ENCODE peak calls at places on chromosomes 12 and 14, in five cellular contexts. C is transverse colon, V is neural progenitor cell, E is tibial nerve, S is testis. G is an unnamed sample.
A peak's percentile ranks its signal among the peaks of the same experiment; 100 is the strongest.

GRCh38 chr14:61561657-61562276 is 133.5 kb upstream of the HIF1A start:
- DNase-seq in C (peak; percentile 79), V (no peak), E (no peak), S (peak; percentile 75), G (peak; percentile 98)

GRCh38 chr14:79011920-79012204 is 841.7 kb downstream of the NRXN3 start:
- DNase-seq in C (no peak), V (no peak), E (no peak), S (no peak), G (no peak)

GRCh38 chr14:57089901-57090300 is 178.8 kb downstream of the EXOC5 start:
- DNase-seq in C (no peak), V (no peak), E (no peak), S (no peak), G (no peak)

GRCh38 chr12:26121841-26122680 is 2.8 kb downstream of the BHLHE41 start:
- DNase-seq in C (no peak), V (peak; percentile 74), E (no peak), S (no peak), G (no peak)

GRCh38 chr14:65361920-65362319 is 50.6 kb upstream of the FUT8 start:
- DNase-seq in C (no peak), V (no peak), E (no peak), S (peak; percentile 34), G (peak; percentile 82)

GRCh38 chr12:105876426-105876927 is 262.3 kb downstream of the NUAK1 start:
- DNase-seq in C (no peak), V (no peak), E (no peak), S (no peak), G (no peak)

GRCh38 chr14:89654998-89655397 is 238.0 kb upstream of the FOXN3 start:
- DNase-seq in C (no peak), V (no peak), E (no peak), S (no peak), G (no peak)

GRCh38 chr14:99415496-99416281 is 65.0 kb downstream of the SETD3 start:
- DNase-seq in C (peak; percentile 48), V (peak; percentile 89), E (no peak), S (peak; percentile 66), G (peak; percentile 75)

GRCh38 chr12:132190012-132190755 is 45.9 kb downstream of the NOC4L start:
- DNase-seq in C (peak; percentile 30), V (peak; percentile 67), E (no peak), S (no peak), G (no peak)

GRCh38 chr12:127150479-127150878 is 1116.5 kb upstream of the TMEM132C start:
- DNase-seq in C (no peak), V (no peak), E (no peak), S (no peak), G (no peak)

GRCh38 chr12:67019070-67019469 is 250.1 kb upstream of the CAND1 start:
- DNase-seq in C (no peak), V (peak; percentile 17), E (no peak), S (no peak), G (peak; percentile 13)

GRCh38 chr12:4107436-4107878 is 166.1 kb upstream of the CCND2 start:
- DNase-seq in C (peak; percentile 55), V (peak; percentile 73), E (no peak), S (peak; percentile 44), G (peak; percentile 71)

GRCh38 chr12:26119391-26119981 is 5.4 kb downstream of the BHLHE41 start:
- DNase-seq in C (no peak), V (peak; percentile 51), E (no peak), S (peak; percentile 59), G (peak; percentile 54)

GRCh38 chr12:121137512-121137911 is 4.8 kb downstream of the P2RX7 start:
- DNase-seq in C (no peak), V (no peak), E (no peak), S (no peak), G (no peak)

GRCh38 chr14:21852061-21852664 is 178.5 kb upstream of the OR4E1 start:
- DNase-seq in C (peak; percentile 48), V (peak; percentile 76), E (peak; percentile 18), S (peak; percentile 82), G (peak; percentile 39)

GRCh38 chr14:75226755-75227544 is 50.5 kb upstream of the TMED10 start:
- DNase-seq in C (peak; percentile 59), V (no peak), E (no peak), S (no peak), G (no peak)

GRCh38 chr14:32473476-32473875 is 144.4 kb downstream of the AKAP6 start:
- DNase-seq in C (peak; percentile 44), V (no peak), E (no peak), S (peak; percentile 60), G (peak; percentile 99)

GRCh38 chr14:90093942-90094595 is 32.3 kb downstream of the KCNK13 start:
- DNase-seq in C (no peak), V (no peak), E (no peak), S (no peak), G (no peak)

GRCh38 chr12:43914923-43915468 is 79.1 kb downstream of the TMEM117 start:
- DNase-seq in C (no peak), V (peak; percentile 28), E (no peak), S (no peak), G (peak; percentile 18)

GRCh38 chr12:52825961-52826360 is 8.2 kb downstream of the KRT79 start:
- DNase-seq in C (no peak), V (no peak), E (no peak), S (no peak), G (no peak)

GRCh38 chr14:100586520-100587247 is 533 bp downstream of the BEGAIN start:
- DNase-seq in C (peak; percentile 55), V (no peak), E (peak; percentile 8), S (no peak), G (peak; percentile 65)

GRCh38 chr12:75959060-75959459 is 72.5 kb downstream of the PHLDA1 start:
- DNase-seq in C (no peak), V (peak; percentile 52), E (no peak), S (no peak), G (no peak)

GRCh38 chr12:44235674-44236073 is 399.8 kb downstream of the TMEM117 start:
- DNase-seq in C (no peak), V (no peak), E (no peak), S (no peak), G (no peak)

GRCh38 chr12:76719642-76720041 is 44.3 kb upstream of the ZDHHC17 start:
- DNase-seq in C (no peak), V (no peak), E (no peak), S (no peak), G (no peak)

GRCh38 chr14:79809849-79810612 is 401.3 kb downstream of the DIO2 start:
- DNase-seq in C (peak; percentile 11), V (peak; percentile 52), E (no peak), S (peak; percentile 41), G (peak; percentile 24)

GRCh38 chr14:57390037-57390805 is at the start of gene NAA30:
- DNase-seq in C (peak; percentile 95), V (peak; percentile 97), E (peak; percentile 77), S (peak; percentile 96), G (peak; percentile 86)

DNA sequence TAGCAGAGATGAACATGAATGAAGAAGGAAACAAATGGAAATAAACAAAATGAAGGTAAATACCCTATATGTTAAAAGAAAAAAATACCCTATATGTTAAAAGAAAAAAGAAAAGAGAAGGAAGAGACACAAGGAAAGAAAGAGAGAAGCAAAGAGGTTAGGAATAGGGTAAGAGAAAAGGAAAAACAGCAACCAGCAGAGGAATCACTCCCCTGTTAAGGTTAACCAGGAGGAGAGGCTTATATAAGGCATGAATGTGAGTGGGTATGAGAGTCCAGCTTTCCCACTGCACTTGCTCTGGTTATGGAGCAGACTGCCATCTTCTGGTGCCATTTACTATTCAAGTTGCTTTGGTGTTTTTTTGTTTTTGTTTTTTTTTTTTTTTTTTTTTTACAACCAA is 3.1 kb downstream of the PPP1R3E start:
- DNase-seq in C (no peak), V (no peak), E (no peak), S (peak; percentile 64), G (peak; percentile 76)
- TF ChIP-seq CTCF in C (no peak), V (peak; percentile 38), E (peak; percentile 17), S (no peak), G (peak; percentile 55)

GRCh38 chr12:116861331-116861730 is 19.9 kb downstream of the HRK start:
- DNase-seq in C (peak; percentile 21), V (peak; percentile 34), E (no peak), S (peak; percentile 47), G (no peak)
- H3K4me3 ChIP-seq in C (no peak overlapping the region), V (no peak overlapping the region), E (peak overlapping the region; percentile 20), S (no peak overlapping the region), G (no peak overlapping the region)

GRCh38 chr14:71076472-71076871 is 169.2 kb downstream of the PCNX1 start:
- DNase-seq in C (no peak), V (no peak), E (no peak), S (no peak), G (peak; percentile 45)

GRCh38 chr14:71078481-71078880 is 171.2 kb downstream of the PCNX1 start:
- DNase-seq in C (no peak), V (no peak), E (no peak), S (no peak), G (no peak)
- H3K36me3 ChIP-seq in C (peaks cover 37% of the 10 kb centered on the region), V (peaks cover 42% of the 10 kb centered on the region), E (peaks cover 18% of the 10 kb centered on the region), S (no peaks in the 10 kb centered on the region), G (peaks cover 12% of the 10 kb centered on the region)

GRCh38 chr12:2355604-2356003 is 302.8 kb downstream of the CACNA1C start:
- DNase-seq in C (no peak), V (no peak), E (no peak), S (no peak), G (no peak)
- TF ChIP-seq CTCF in C (no peak), V (no peak), E (no peak), S (no peak), G (no peak)

GRCh38 chr14:30357791-30358190 is 201.2 kb upstream of the G2E3 start:
- DNase-seq in C (no peak), V (no peak), E (no peak), S (no peak), G (no peak)

DNA sequence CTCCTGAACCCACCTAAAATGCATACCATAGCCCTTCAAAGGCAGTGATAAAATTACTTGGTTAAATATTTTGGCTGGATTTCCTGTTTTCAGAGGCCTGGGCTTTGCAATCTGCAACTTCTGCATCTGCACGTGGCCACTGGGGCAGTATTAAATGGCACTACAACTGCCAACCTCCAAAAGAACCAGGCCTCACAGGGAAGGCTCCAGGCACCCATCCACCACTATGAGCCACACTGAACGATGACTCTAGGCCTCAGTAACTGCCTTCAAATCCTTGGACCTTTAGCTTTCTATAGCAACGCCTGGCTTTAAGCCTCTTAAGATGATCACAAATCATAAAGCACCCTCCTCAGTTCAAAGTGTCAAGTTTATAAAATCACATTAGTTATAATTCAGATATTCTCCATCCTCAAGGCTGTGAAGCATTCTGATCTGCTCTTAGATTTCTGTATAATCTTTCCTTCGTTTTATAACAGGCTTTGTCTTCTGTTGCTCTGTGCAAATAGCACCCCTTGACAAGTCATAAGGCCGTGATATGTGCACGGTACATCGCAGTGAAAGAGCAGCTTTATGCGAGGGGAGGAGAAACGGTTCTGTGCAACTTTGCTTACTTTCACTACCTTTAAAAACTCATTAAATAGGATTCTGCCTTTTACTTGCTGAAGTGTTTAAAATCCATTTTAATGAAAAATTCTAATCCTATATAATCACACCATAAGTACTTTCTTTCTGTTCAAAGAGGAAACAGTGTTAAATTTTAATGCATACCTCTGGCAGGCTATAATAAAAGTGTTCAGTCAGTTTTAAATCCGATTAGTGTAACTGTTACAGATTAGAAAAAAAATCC is 196.4 kb upstream of the G2E3 start:
- DNase-seq in C (no peak), V (no peak), E (no peak), S (no peak), G (no peak)
- H3K4me3 ChIP-seq in C (no peak overlapping the region), V (no peak overlapping the region), E (no peak overlapping the region), S (no peak overlapping the region), G (no peak overlapping the region)

GRCh38 chr12:64142382-64142781 is 79.7 kb downstream of the KICS2 start:
- DNase-seq in C (no peak), V (no peak), E (no peak), S (no peak), G (no peak)
- H3K36me3 ChIP-seq in C (no peaks in the 10 kb centered on the region), V (no peaks in the 10 kb centered on the region), E (no peaks in the 10 kb centered on the region), S (no peaks in the 10 kb centered on the region), G (peaks cover 10% of the 10 kb centered on the region)